ENCODE peak calls at places on chromosomes 7 and 10, in eight cellular contexts. W, F, D, M, N, R, L and O are unnamed samples.
A peak's percentile ranks its signal among the peaks of the same experiment; 100 is the strongest.

GRCh38 chr7:150357277-150357676 is 11.3 kb upstream of the REPIN1 start:
- DNase-seq in W (no peak), F (no peak), D (no peak), M (no peak), N (peak; percentile 46), R (no peak), L (no peak), O (no peak)

GRCh38 chr7:142441074-142441403 is 183.2 kb upstream of the PRSS58 start:
- DNase-seq in W (no peak), F (no peak), D (no peak), M (no peak), N (no peak), R (no peak), L (no peak), O (no peak)

GRCh38 chr7:90173127-90173844 is 19.0 kb downstream of the STEAP1 start:
- DNase-seq in W (no peak), F (no peak), D (peak; percentile 75), M (no peak), N (no peak), R (no peak), L (no peak), O (no peak)

GRCh38 chr10:63670291-63670898 is 149.2 kb downstream of the REEP3 start:
- DNase-seq in W (no peak), F (no peak), D (no peak), M (no peak), N (no peak), R (no peak), L (no peak), O (no peak)

GRCh38 chr7:65239707-65240352 is 133.8 kb upstream of the ZNF92 start:
- DNase-seq in W (peak; percentile 89), F (no peak), D (no peak), M (peak; percentile 74), N (no peak), R (no peak), L (peak; percentile 52), O (no peak)

GRCh38 chr7:121395494-121395960 is 581 bp downstream of the FAM3C start:
- DNase-seq in W (no peak), F (no peak), D (no peak), M (no peak), N (no peak), R (peak; percentile 51), L (peak; percentile 33), O (no peak)

GRCh38 chr7:156089222-156089621 is 277.0 kb upstream of the SHH start:
- DNase-seq in W (no peak), F (no peak), D (no peak), M (no peak), N (no peak), R (no peak), L (no peak), O (no peak)

GRCh38 chr7:151226875-151227782 is at the start of gene ABCF2:
- DNase-seq in W (peak; percentile 99), F (peak; percentile 99), D (peak; percentile 96), M (peak; percentile 93), N (peak; percentile 98), R (peak; percentile 99), L (peak; percentile 100), O (peak; percentile 99)

GRCh38 chr10:96651998-96652431 is 65.2 kb upstream of the TM9SF3 start:
- DNase-seq in W (no peak), F (no peak), D (no peak), M (no peak), N (peak; percentile 60), R (peak; percentile 41), L (peak; percentile 49), O (no peak)

DNA sequence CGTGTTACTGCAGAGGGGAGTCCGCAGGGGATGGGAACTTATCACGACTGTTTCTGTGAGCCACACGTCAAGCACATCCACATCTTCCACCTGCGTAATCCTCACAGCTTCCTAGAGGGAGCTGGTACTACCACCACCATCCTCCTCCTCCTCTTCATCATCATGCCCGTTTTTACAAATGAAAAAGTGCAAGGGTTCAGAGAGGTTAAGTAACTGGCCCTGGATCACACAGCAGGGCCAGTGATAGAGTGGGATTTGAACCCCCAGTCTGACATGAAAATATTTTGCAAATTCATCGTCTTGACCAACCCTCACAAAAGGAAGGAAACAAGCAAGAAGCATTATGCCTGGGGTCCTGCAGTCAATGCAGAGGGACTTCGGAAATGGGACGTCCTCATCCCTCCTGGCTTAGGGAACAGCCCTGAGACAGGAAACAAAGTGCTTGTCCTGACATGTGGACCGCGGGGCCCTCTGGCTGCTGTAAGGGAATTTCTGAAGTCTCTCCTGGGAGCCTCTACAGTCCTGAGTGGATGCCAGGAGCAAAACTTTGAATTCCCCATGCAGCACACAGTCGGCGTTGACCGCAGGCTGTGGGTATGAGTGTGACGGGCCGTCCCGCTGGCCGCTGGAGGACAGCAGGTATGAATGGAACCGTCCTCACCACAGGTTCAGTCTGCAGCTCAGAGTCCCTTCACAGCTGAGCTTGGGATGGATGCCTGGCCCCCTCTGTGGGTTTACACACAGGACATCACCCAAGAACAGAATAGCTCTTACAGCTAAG is 94.7 kb downstream of the GPR26 start:
- DNase-seq in W (no peak), F (peak; percentile 57), D (no peak), M (no peak), N (no peak), R (no peak), L (no peak), O (no peak)
- TF ChIP-seq CTCF in W (no peak), F (no peak), D (no peak), M (no peak), N (no peak), R (no peak), L (no peak), O (no peak)

GRCh38 chr10:78412605-78413004 is 378.9 kb downstream of the RPS24 start:
- DNase-seq in W (no peak), F (peak; percentile 56), D (no peak), M (no peak), N (no peak), R (no peak), L (no peak), O (no peak)
- TF ChIP-seq CTCF in W (no peak), F (no peak), D (no peak), M (no peak), N (no peak), R (no peak), L (no peak), O (no peak)

GRCh38 chr7:107233174-107233573 is 64.4 kb downstream of the HBP1 start:
- DNase-seq in W (no peak), F (no peak), D (no peak), M (no peak), N (no peak), R (no peak), L (no peak), O (no peak)
- TF ChIP-seq CTCF in W (no peak), F (no peak), D (no peak), M (no peak), N (no peak), R (no peak), L (no peak), O (peak; percentile 14)

DNA sequence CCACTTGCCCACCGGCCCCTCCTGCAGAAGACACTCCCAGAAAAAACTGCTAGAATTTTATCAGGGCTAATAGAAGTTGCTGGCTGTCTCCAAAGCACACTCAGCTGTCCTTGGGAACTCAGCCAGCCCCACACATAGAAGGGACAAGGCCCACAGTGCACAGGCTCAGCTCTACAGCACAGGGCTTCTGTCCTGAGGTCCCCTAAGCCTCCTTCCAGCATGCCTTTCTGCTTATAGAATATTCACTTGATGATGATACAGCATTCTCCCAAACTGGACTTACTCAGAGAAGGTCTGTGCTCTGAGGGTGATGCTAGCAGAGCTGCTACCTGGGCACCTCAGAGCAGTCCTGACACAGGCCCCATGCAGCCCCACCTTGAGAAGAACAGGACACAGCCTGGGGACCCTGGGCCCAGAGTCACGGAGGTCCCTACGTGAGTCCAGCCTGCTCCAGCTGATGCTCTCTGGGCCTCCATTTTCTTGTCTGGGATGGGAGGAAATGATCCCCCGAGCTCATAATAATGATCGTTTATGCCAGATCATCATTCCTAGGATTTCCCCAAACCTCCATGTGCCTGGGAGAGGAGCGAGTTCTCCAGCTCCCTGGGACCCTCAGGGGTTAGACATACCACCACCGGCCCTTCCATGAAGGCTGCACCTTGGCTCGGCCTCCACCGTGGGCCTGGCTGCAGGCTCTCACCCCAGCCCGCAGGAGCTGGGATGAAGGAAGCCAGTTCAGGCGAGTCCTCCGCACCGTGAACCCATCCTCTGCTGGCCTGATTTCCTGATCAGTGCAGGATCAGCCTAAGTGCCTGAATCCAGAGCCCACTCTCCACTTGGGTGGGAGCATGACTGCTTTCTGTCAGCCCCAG is 145.6 kb downstream of the ZNF248 start:
- DNase-seq in W (no peak), F (no peak), D (no peak), M (no peak), N (no peak), R (no peak), L (peak; percentile 26), O (no peak)
- TF ChIP-seq CTCF in W (no peak), F (no peak), D (no peak), M (no peak), N (no peak), R (no peak), L (no peak), O (no peak)

GRCh38 chr10:812787-813186 is 118.7 kb downstream of the LARP4B start:
- DNase-seq in W (no peak), F (no peak), D (no peak), M (no peak), N (no peak), R (no peak), L (no peak), O (no peak)

GRCh38 chr10:811379-811778 is 120.1 kb downstream of the LARP4B start:
- DNase-seq in W (no peak), F (no peak), D (no peak), M (no peak), N (no peak), R (no peak), L (no peak), O (no peak)

GRCh38 chr10:811781-812180 is 119.7 kb downstream of the LARP4B start:
- DNase-seq in W (no peak), F (no peak), D (no peak), M (no peak), N (no peak), R (no peak), L (no peak), O (no peak)

GRCh38 chr10:809671-810350 is 120.3 kb upstream of the DIP2C start:
- DNase-seq in W (no peak), F (no peak), D (no peak), M (no peak), N (no peak), R (no peak), L (no peak), O (no peak)

GRCh38 chr10:810351-810846 is 120.9 kb upstream of the DIP2C start:
- DNase-seq in W (no peak), F (no peak), D (no peak), M (peak; percentile 38), N (no peak), R (no peak), L (no peak), O (no peak)
- TF ChIP-seq CTCF in W (no peak), F (no peak), D (peak; percentile 25), M (peak; percentile 57), N (peak; percentile 30), R (peak; percentile 35), L (no peak), O (peak; percentile 74)

DNA sequence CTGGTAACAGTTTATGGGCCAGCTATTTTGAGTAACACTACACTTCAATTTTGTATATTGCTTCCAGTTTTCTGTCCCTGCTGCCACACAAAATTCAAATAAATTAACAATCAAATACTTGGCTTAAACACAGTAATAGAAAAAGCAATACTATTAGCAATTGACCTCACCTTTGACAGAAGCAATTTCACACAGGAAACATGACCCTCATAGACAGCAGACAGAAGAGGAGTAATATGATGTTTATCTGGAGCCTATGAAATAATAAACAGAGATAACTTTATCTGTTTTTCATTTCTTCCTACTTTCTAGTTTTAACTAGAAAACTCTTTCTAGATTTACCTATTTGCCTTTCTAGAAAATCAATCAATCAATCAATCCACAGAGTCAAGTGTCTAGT is 26.7 kb downstream of the MTPN start:
- DNase-seq in W (no peak), F (no peak), D (no peak), M (no peak), N (no peak), R (no peak), L (no peak), O (no peak)
- TF ChIP-seq CTCF in W (no peak), F (no peak), D (no peak), M (no peak), N (no peak), R (no peak), L (no peak), O (no peak)